ENCODE peak calls at places on chromosomes 3 and 15, in four cellular contexts. R is K562, G is HepG2, Q is GM12878. N is an unnamed sample.

GRCh38 chr3:146513386-146514051 is 30.9 kb downstream of the PLSCR1 start:
- DNase-seq in R (no peak), Q (no peak), G (no peak), N (no peak)

GRCh38 chr3:107798381-107798780 is 275.6 kb downstream of the BBX start:
- DNase-seq in G (no peak), Q (no peak), R (no peak), N (no peak)

GRCh38 chr3:190070623-190071347 is 49.9 kb downstream of the P3H2 start:
- DNase-seq in G (peak), Q (no peak), R (no peak), N (no peak)

GRCh38 chr3:25911525-25912295 is 121.8 kb downstream of the OXSM start:
- DNase-seq in R (no peak), G (no peak), Q (no peak), N (no peak)

GRCh38 chr3:107796786-107797185 is 274.0 kb downstream of the BBX start:
- DNase-seq in Q (no peak), G (peak), R (no peak), N (no peak)

GRCh38 chr3:160400631-160401150 is 1.2 kb downstream of the SMC4 start:
- DNase-seq in Q (no peak), R (peak), G (no peak), N (peak)

GRCh38 chr3:46848271-46849097 is 14.8 kb downstream of the MYL3 start:
- DNase-seq in R (peak), Q (no peak), G (no peak), N (peak)

GRCh38 chr3:66363133-66363532 is 137.7 kb downstream of the LRIG1 start:
- DNase-seq in Q (no peak), G (no peak), R (no peak), N (no peak)

GRCh38 chr15:28271697-28272250 is 50.2 kb downstream of the HERC2 start:
- DNase-seq in Q (no peak), R (no peak), G (no peak), N (no peak)

GRCh38 chr3:32392530-32393302 is 1.1 kb downstream of the CMTM7 start:
- DNase-seq in Q (no peak), G (no peak), R (no peak), N (no peak)

DNA sequence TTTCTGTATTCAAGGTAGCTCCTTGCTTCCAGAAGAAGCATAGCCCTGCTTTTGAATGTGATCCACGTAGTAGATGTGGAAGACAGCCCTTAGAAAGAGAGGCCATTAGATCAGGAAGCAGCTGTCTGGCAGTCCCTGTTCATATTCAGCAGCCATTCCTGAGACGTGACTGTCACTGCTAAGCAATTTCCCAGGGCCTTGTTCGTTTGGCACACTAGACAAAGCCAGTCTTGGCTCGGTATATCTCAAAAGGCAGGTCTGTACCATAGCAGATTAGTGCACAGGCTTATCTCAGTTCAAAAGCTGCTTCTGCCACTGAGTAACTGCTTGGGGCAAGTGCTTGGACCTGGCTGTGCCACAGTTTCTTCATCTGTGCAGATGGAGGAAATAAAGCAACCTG is 287.8 kb upstream of the MCTP2 start:
- DNase-seq in R (no peak), Q (no peak), G (no peak), N (no peak)
- TF ChIP-seq BHLHE40 in R (no peak), Q (no peak), G (no peak), N (no peak)

GRCh38 chr3:15339001-15339400 is 6.6 kb upstream of the SH3BP5 start:
- DNase-seq in R (no peak), Q (no peak), G (no peak), N (no peak)

GRCh38 chr3:15342252-15342651 is 9.9 kb upstream of the SH3BP5 start:
- DNase-seq in G (no peak), Q (no peak), R (no peak), N (no peak)

GRCh38 chr3:15341030-15341726 is 8.8 kb upstream of the SH3BP5 start:
- DNase-seq in R (no peak), G (no peak), Q (no peak), N (no peak)

GRCh38 chr3:15337963-15338362 is 5.6 kb upstream of the SH3BP5 start:
- DNase-seq in R (no peak), G (no peak), Q (no peak), N (no peak)

DNA sequence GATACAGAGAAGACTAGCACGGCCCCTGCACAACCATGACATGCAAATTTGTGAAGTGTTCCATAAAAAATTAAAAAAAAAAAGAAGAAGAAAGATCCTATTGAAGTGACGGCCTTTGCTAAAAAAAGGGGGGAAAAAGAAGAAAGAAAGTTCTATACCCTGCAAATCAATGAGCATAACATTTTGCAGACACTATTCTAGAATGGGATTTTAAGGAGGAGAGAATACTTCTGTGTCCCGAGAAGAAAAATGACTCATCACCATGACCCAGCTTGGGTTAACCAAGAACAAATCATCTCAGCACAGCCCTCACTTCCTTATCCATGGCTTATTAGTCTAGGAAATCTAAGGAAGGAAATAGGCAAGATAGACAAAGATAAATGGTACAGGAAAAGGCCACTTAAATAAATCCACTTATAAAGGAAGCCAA is 7.4 kb upstream of the SH3BP5 start:
- DNase-seq in G (no peak), Q (no peak), R (peak), N (no peak)
- TF ChIP-seq SP1 in G (no peak), Q (no peak), R (no peak), N (no peak)

GRCh38 chr3:77102916-77103769 is 63.2 kb downstream of the ROBO2 start:
- DNase-seq in G (no peak), Q (no peak), R (no peak), N (peak)
- TF ChIP-seq BHLHE40 in G (no peak), Q (no peak), R (no peak), N (no peak)

GRCh38 chr3:57998366-57999283 is 9.6 kb upstream of the FLNB start:
- DNase-seq in R (peak), Q (no peak), G (peak), N (peak)
- TF ChIP-seq SP1 in R (no peak), Q (no peak), G (no peak), N (no peak)

GRCh38 chr3:184633185-184633584 is 71.6 kb downstream of the EPHB3 start:
- DNase-seq in G (no peak), Q (no peak), R (no peak), N (no peak)
- TF ChIP-seq BHLHE40 in G (no peak), Q (no peak), R (no peak), N (no peak)

GRCh38 chr3:38565339-38566214 is 69.4 kb downstream of the EXOG start:
- DNase-seq in R (no peak), Q (no peak), G (no peak), N (no peak)

GRCh38 chr3:38562467-38562925 is 66.4 kb downstream of the EXOG start:
- DNase-seq in Q (no peak), R (no peak), G (no peak), N (no peak)

GRCh38 chr3:38563070-38563901 is 67.1 kb downstream of the EXOG start:
- DNase-seq in Q (no peak), G (no peak), R (no peak), N (no peak)

GRCh38 chr3:38566215-38566528 is 70.0 kb downstream of the EXOG start:
- DNase-seq in Q (no peak), R (no peak), G (no peak), N (no peak)

DNA sequence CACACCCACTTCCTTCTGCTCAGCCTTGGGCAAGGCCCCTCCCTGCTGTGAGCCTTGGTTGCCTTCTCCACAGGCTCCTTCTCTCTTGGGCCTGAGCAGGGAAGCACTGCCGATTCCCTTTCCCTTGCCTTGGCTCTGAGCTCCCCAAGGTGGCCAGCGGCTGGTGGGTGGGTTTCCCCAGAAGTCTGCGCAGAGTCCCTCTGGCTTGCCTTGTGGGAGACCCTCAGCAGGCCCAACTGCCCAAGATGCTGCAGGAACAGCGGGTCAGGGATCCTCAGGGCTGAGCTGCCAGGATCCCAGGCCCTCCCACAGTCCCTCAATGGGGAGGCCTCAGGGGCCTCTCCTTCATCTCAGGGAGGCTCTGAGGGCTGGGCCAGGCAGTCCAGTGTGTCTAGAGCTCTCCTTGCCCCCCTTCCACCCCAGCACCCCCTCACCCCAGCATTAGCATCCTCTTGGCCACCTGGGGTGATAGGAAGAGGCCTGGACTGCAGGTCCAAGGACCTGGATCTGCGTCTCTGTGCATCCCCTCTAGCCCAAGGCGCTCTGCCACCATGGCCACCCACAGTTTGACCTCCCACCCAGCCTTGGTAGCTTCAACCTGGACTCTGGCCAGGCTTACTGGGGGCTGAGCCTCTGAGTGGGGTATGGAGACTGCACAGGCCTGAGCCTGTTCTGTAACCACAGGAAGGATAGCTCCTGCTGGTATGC is 68.6 kb downstream of the EXOG start:
- DNase-seq in R (no peak), G (no peak), Q (no peak), N (no peak)
- TF ChIP-seq SP1 in R (no peak), G (no peak), Q (no peak), N (no peak)

GRCh38 chr15:29665441-29665985 is 156.8 kb downstream of the TJP1 start:
- DNase-seq in R (no peak), Q (no peak), G (no peak), N (no peak)
- TF ChIP-seq BHLHE40 in R (no peak), Q (no peak), G (no peak), N (no peak)

GRCh38 chr3:178223876-178224275 is 312.4 kb upstream of the KCNMB2 start:
- DNase-seq in Q (no peak), R (no peak), G (no peak), N (no peak)
- TF ChIP-seq SP1 in Q (no peak), R (no peak), G (no peak), N (no peak)

N was measured in HEK293T.